ENCODE peak calls at places on chromosomes 13 and 19, in four cellular contexts. One of them, this sample, is unnamed.

GRCh38 chr19:1244693-1245451 is 3.3 kb downstream of the ATP5F1D start:
- DNase-seq in K562: no peak
- DNase-seq in HL-60: no peak
- DNase-seq in GM12878: no peak
- DNase-seq in this sample: no peak

GRCh38 chr13:74036373-74036772 is 97.8 kb downstream of the KLF12 start:
- DNase-seq in K562: no peak
- DNase-seq in HL-60: no peak
- DNase-seq in GM12878: no peak
- DNase-seq in this sample: no peak

GRCh38 chr13:99990045-99990977 is 8.7 kb downstream of the ZIC2 start:
- DNase-seq in K562: no peak
- DNase-seq in HL-60: no peak
- DNase-seq in GM12878: no peak
- DNase-seq in this sample: no peak

GRCh38 chr19:33256266-33256665 is 30.6 kb upstream of the SLC7A10 start:
- DNase-seq in K562: no peak
- DNase-seq in HL-60: no peak
- DNase-seq in GM12878: no peak
- DNase-seq in this sample: no peak

GRCh38 chr13:81757348-81757950 is 1416.5 kb upstream of the SPRY2 start:
- DNase-seq in K562: no peak
- DNase-seq in HL-60: no peak
- DNase-seq in GM12878: no peak
- DNase-seq in this sample: no peak

GRCh38 chr19:17303940-17304267 is 679 bp upstream of the ABHD8 start:
- DNase-seq in K562: no peak
- DNase-seq in HL-60: no peak
- DNase-seq in GM12878: no peak
- DNase-seq in this sample: no peak

GRCh38 chr19:54186934-54187381 is 2.4 kb downstream of the MBOAT7 start:
- DNase-seq in K562: peak; percentile 44
- DNase-seq in HL-60: no peak
- DNase-seq in GM12878: no peak
- DNase-seq in this sample: no peak

GRCh38 chr19:19647037-19647835 is 3.8 kb upstream of the GMIP start:
- DNase-seq in K562: no peak
- DNase-seq in HL-60: no peak
- DNase-seq in GM12878: no peak
- DNase-seq in this sample: no peak

GRCh38 chr19:42553292-42554045 is 25.2 kb upstream of the CEACAM1 start:
- DNase-seq in K562: no peak
- DNase-seq in HL-60: peak; percentile 56
- DNase-seq in GM12878: no peak
- DNase-seq in this sample: no peak

GRCh38 chr19:15923702-15924101 is 10.6 kb downstream of the CYP4F11 start:
- DNase-seq in K562: no peak
- DNase-seq in HL-60: no peak
- DNase-seq in GM12878: no peak
- DNase-seq in this sample: no peak

GRCh38 chr19:57552432-57552831 is 7.2 kb downstream of the ZNF550 start:
- DNase-seq in K562: no peak
- DNase-seq in HL-60: no peak
- DNase-seq in GM12878: no peak
- DNase-seq in this sample: no peak

GRCh38 chr13:51681037-51681678 is 96.9 kb downstream of the WDFY2 start:
- DNase-seq in K562: no peak
- DNase-seq in HL-60: no peak
- DNase-seq in GM12878: no peak
- DNase-seq in this sample: no peak

GRCh38 chr13:71858647-71859046 is 8.4 kb downstream of the DACH1 start:
- DNase-seq in K562: no peak
- DNase-seq in HL-60: no peak
- DNase-seq in GM12878: no peak
- DNase-seq in this sample: no peak

GRCh38 chr19:47379398-47379938 is 30.4 kb downstream of the DHX34 start:
- DNase-seq in K562: no peak
- DNase-seq in HL-60: no peak
- DNase-seq in GM12878: no peak
- DNase-seq in this sample: no peak

GRCh38 chr19:41913476-41914190 is 14.6 kb downstream of the ERFL start:
- DNase-seq in K562: no peak
- DNase-seq in HL-60: no peak
- DNase-seq in GM12878: no peak
- DNase-seq in this sample: no peak

GRCh38 chr19:33520048-33520643 is 1.4 kb downstream of the PEPD start:
- DNase-seq in K562: no peak
- DNase-seq in HL-60: no peak
- DNase-seq in GM12878: no peak
- DNase-seq in this sample: no peak

GRCh38 chr19:18701250-18701608 is 17.7 kb downstream of the CRTC1 start:
- DNase-seq in K562: no peak
- DNase-seq in HL-60: no peak
- DNase-seq in GM12878: no peak
- DNase-seq in this sample: no peak

DNA sequence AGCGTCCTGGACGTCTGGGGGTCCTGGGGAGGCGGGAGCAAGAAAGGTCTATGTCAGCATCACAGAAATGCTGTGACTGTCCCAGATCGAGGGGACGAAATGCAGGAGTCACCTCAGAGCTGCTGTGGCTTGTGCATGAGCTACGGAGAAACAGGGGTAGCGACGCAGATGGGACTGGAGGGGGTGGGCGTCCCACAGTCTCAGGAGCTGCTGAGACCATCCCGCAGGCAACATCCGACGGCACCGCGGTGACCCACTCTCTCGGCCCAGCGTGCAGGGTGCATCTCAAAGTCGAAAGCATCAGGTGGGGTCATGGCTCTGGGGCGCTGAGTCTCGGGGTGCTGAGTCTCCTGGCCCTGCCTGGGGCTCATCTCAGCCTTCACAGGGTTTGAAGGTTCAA is 37.4 kb upstream of the C13orf46 start:
- DNase-seq in K562: no peak
- DNase-seq in HL-60: no peak
- DNase-seq in GM12878: no peak
- DNase-seq in this sample: no peak
- TF ChIP-seq SPI1 in K562: no peak
- TF ChIP-seq SPI1 in HL-60: no peak
- TF ChIP-seq SPI1 in GM12878: no peak
- TF ChIP-seq SPI1 in this sample: no peak

DNA sequence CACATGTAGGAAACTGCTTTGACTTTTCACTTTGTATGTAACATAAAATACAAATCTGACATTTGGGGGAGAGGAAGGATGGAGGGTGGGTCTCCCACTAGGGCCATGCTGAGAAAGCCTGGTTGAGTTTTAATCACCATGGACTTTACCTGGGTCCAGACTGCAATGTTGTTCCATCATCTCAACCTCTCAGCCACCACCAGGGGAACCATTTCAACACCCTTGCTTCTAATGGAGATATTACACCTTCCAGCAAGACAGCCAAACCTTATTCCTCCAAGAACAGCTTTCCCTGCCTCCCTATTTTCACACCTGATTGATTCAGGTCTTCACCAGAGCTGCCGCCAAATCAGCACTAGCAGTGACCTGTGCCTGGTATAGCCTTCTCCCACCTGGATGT is 56.0 kb downstream of the ZAR1L start:
- DNase-seq in K562: no peak
- DNase-seq in HL-60: no peak
- DNase-seq in GM12878: no peak
- DNase-seq in this sample: no peak
- TF ChIP-seq SPI1 in K562: no peak
- TF ChIP-seq SPI1 in HL-60: no peak
- TF ChIP-seq SPI1 in GM12878: no peak
- TF ChIP-seq SPI1 in this sample: no peak

DNA sequence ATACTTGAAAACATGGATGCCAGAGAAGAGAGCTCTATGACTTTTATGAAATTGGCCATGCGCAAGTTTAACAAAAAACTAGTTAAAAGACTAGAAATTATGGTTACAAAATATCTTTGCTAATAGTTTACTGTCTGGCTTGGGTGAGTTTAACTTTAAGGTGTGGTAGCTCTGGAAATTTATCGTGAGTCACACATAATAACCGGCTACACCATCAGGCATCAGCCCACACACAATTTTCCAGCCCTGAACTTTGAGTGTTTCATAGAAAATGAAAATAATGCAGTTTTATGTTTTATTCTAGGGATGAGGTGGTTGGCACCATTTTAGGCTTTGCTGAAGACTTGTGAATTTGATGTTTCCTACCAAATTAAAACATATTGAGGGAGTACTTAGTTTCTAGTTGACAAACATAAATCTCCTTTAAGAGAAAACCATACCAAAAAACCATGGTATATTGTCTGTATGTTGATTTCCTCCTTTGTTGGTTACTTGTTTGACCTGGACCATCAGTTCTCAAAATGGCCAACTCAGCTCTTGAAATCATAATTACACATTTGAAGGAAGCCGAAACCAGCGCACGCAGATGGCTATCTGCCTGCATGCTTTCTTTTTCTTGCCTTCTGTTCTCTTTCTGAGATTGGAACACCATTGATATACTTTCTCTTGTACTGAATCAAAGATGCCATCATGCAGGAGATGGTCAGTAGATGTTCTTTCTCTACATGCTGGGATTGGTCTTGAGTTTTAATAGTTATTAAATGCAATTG is 125.1 kb downstream of the AKAP11 start:
- DNase-seq in K562: no peak
- DNase-seq in HL-60: no peak
- DNase-seq in GM12878: no peak
- DNase-seq in this sample: no peak
- TF ChIP-seq SPI1 in K562: no peak
- TF ChIP-seq SPI1 in HL-60: no peak
- TF ChIP-seq SPI1 in GM12878: no peak
- TF ChIP-seq SPI1 in this sample: no peak

GRCh38 chr13:80337011-80337688 is 3.8 kb downstream of the SPRY2 start:
- DNase-seq in K562: no peak
- DNase-seq in HL-60: no peak
- DNase-seq in GM12878: no peak
- DNase-seq in this sample: no peak
- TF ChIP-seq SPI1 in K562: no peak
- TF ChIP-seq SPI1 in HL-60: no peak
- TF ChIP-seq SPI1 in GM12878: no peak
- TF ChIP-seq SPI1 in this sample: no peak

GRCh38 chr13:113176292-113176691 is 17.8 kb downstream of the PROZ start:
- DNase-seq in K562: no peak
- DNase-seq in HL-60: no peak
- DNase-seq in GM12878: no peak
- DNase-seq in this sample: no peak
- TF ChIP-seq SPI1 in K562: no peak
- TF ChIP-seq SPI1 in HL-60: no peak
- TF ChIP-seq SPI1 in GM12878: no peak
- TF ChIP-seq SPI1 in this sample: no peak

GRCh38 chr13:49370390-49370789 is 73.5 kb downstream of the CAB39L start:
- DNase-seq in K562: no peak
- DNase-seq in HL-60: no peak
- DNase-seq in GM12878: no peak
- DNase-seq in this sample: no peak

GRCh38 chr13:49371943-49372636 is 71.8 kb downstream of the CAB39L start:
- DNase-seq in K562: no peak
- DNase-seq in HL-60: no peak
- DNase-seq in GM12878: no peak
- DNase-seq in this sample: no peak

GRCh38 chr13:49376121-49376520 is 67.7 kb downstream of the CAB39L start:
- DNase-seq in K562: no peak
- DNase-seq in HL-60: no peak
- DNase-seq in GM12878: no peak
- DNase-seq in this sample: no peak

GRCh38 chr13:49373699-49374098 is 70.2 kb downstream of the CAB39L start:
- DNase-seq in K562: peak; percentile 17
- DNase-seq in HL-60: no peak
- DNase-seq in GM12878: no peak
- DNase-seq in this sample: no peak

DNA sequence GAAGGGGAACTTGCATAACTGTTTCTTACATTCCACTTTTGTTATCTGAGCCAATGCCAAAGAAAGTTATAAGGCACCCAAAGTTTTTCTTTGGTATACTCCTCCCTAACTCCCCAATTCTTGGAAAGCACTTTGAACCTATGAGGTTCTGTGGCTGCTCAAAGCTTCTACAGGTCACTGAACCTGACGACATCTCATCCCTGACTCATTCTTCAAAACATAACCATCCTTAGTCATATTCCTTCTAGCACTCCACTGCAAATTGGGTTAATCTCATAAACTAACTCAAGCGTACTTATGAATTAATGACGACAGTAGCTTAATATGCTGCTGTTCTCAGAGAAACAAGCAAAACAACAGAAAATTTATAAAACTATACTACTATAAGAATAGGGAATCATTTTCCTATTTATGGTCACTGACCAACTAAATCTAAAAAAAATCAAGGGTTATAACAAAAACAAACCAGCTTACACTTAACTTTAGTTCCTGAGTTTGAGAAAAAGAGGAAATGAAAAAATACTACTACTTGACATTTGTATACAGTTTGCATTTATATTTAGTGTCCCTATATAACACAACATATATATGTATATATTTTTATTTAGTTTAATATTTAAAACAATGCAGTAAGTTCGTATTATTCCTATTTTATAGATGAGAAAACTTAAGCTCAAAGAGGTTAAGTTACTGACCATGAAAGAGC is 69.1 kb downstream of the CAB39L start:
- DNase-seq in K562: peak; percentile 61
- DNase-seq in HL-60: no peak
- DNase-seq in GM12878: no peak
- DNase-seq in this sample: no peak
- TF ChIP-seq SPI1 in K562: no peak
- TF ChIP-seq SPI1 in HL-60: peak; percentile 49
- TF ChIP-seq SPI1 in GM12878: peak; percentile 69
- TF ChIP-seq SPI1 in this sample: peak; percentile 59

DNA sequence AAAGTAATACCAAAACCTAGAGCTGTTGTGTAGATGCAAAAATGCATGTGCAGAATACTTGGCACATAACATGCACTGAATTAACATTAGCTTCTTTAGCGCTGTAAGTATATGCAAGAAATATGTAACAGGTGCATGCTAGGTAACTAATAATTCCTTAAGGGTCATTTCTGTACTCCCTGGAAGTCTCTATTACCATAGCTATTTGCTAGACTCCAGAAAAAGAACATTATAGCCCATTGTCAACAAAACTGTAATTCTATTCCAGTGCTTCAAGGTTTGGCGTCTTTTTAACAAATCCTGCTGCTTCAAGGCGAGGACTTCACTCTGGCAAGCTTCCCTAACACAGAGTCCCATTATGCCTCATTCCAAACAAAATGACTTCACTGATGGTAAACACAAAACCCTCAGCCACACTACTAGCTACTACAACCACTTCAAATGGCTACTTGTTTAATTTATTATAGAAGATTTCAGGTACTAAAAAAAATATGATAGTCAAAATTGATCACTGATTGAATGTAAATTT is 32.7 kb downstream of the ELF1 start:
- DNase-seq in K562: no peak
- DNase-seq in HL-60: no peak
- DNase-seq in GM12878: no peak
- DNase-seq in this sample: no peak
- TF ChIP-seq SPI1 in K562: no peak
- TF ChIP-seq SPI1 in HL-60: no peak
- TF ChIP-seq SPI1 in GM12878: no peak
- TF ChIP-seq SPI1 in this sample: no peak

This sample was measured in GM12891.